ENCODE peak calls at places on chromosome 17, in seven cellular contexts. O, T, X, E, R, F and N are unnamed samples.

GRCh38 chr17:8359769-8360168 is 16.7 kb downstream of the KRABD2 start:
- DNase-seq in R (no peak), X (no peak), T (no peak), E (no peak), O (peak), F (peak), N (peak)

GRCh38 chr17:76996741-76997694 is 128.8 kb downstream of the MGAT5B start:
- DNase-seq in E (no peak), O (no peak), T (no peak), F (no peak), R (no peak), X (no peak), N (no peak)

GRCh38 chr17:1454541-1454940 is 1.5 kb downstream of the CRK start:
- DNase-seq in R (no peak), X (no peak), T (no peak), E (no peak), O (no peak), F (no peak), N (no peak)

GRCh38 chr17:77570565-77570898 is 388.0 kb upstream of the TNRC6C start:
- DNase-seq in X (no peak), F (no peak), R (no peak), E (no peak), O (no peak), T (no peak), N (no peak)

GRCh38 chr17:1000597-1001490 is 3.9 kb downstream of the TIMM22 start:
- DNase-seq in T (no peak), R (no peak), F (no peak), E (no peak), O (no peak), X (no peak), N (no peak)

GRCh38 chr17:68460715-68461114 is 3.4 kb upstream of the WIPI1 start:
- DNase-seq in R (no peak), X (no peak), O (no peak), F (no peak), E (no peak), T (no peak), N (no peak)

GRCh38 chr17:45948498-45948880 is 50.6 kb upstream of the STH start:
- DNase-seq in F (no peak), R (no peak), T (no peak), O (no peak), X (no peak), E (no peak), N (no peak)

GRCh38 chr17:73237714-73238113 is 24.0 kb downstream of the CPSF4L start:
- DNase-seq in R (no peak), T (no peak), E (no peak), X (no peak), F (no peak), O (no peak), N (no peak)

GRCh38 chr17:65208753-65209152 is 71.6 kb downstream of the RGS9 start:
- DNase-seq in F (no peak), T (no peak), E (no peak), O (no peak), X (no peak), R (no peak), N (no peak)

GRCh38 chr17:15106540-15106939 is 158.6 kb downstream of the PMP22 start:
- DNase-seq in O (no peak), F (no peak), T (no peak), R (no peak), E (no peak), X (no peak), N (peak)

GRCh38 chr17:41555105-41555887 is 16.6 kb downstream of the KRT9 start:
- DNase-seq in E (no peak), T (no peak), X (peak), F (no peak), O (no peak), R (no peak), N (no peak)

GRCh38 chr17:41614098-41614497 is 1.5 kb upstream of the KRT16 start:
- DNase-seq in F (no peak), R (no peak), X (no peak), O (no peak), E (no peak), T (no peak), N (no peak)

GRCh38 chr17:77740481-77740880 is 218.0 kb upstream of the TNRC6C start:
- DNase-seq in F (no peak), R (no peak), T (no peak), X (no peak), O (no peak), E (no peak), N (no peak)

GRCh38 chr17:3512512-3513171 is 36.8 kb downstream of the ASPA start:
- DNase-seq in R (peak), X (peak), F (no peak), E (peak), O (peak), T (peak), N (no peak)

GRCh38 chr17:50079334-50080095 is 15.6 kb upstream of the PDK2 start:
- DNase-seq in T (no peak), X (peak), O (no peak), F (no peak), R (no peak), E (no peak), N (no peak)

GRCh38 chr17:77304746-77305473 is 164.1 kb downstream of the SEC14L1 start:
- DNase-seq in E (peak), X (peak), T (no peak), O (no peak), F (no peak), R (peak), N (no peak)

GRCh38 chr17:62898239-62898864 is 67.7 kb upstream of the TANC2 start:
- DNase-seq in R (no peak), T (peak), O (no peak), F (no peak), X (no peak), E (no peak), N (no peak)

GRCh38 chr17:61519754-61520440 is 67.7 kb downstream of the TBX4 start:
- DNase-seq in O (no peak), R (no peak), T (no peak), F (no peak), X (no peak), E (no peak), N (no peak)

GRCh38 chr17:17356149-17356930 is 53.2 kb downstream of the NT5M start:
- DNase-seq in T (peak), F (peak), R (peak), X (peak), O (peak), E (peak), N (no peak)

GRCh38 chr17:78840530-78840779 is 159 bp downstream of the USP36 start:
- DNase-seq in X (no peak), F (no peak), O (no peak), E (no peak), R (no peak), T (no peak), N (no peak)

GRCh38 chr17:42760652-42761581 is at the start of gene RAMP2:
- DNase-seq in E (no peak), F (no peak), T (no peak), R (no peak), O (no peak), X (no peak), N (no peak)

GRCh38 chr17:60601443-60602384 is 1.7 kb downstream of the PPM1D start:
- DNase-seq in E (peak), R (peak), T (peak), F (peak), O (peak), X (peak), N (no peak)

GRCh38 chr17:40901981-40902862 is 17.2 kb upstream of the KRT20 start:
- DNase-seq in X (peak), E (no peak), O (no peak), R (no peak), F (no peak), T (no peak), N (peak)

GRCh38 chr17:320139-320538 is 32.5 kb downstream of the RPH3AL start:
- DNase-seq in O (no peak), E (no peak), X (no peak), F (no peak), R (no peak), T (no peak), N (no peak)

GRCh38 chr17:34781571-34782108 is 179.6 kb downstream of the CCT6B start:
- DNase-seq in E (no peak), R (no peak), F (peak), T (no peak), O (no peak), X (no peak), N (no peak)

GRCh38 chr17:46889519-46889918 is 33.4 kb upstream of the GOSR2 start:
- DNase-seq in F (no peak), O (no peak), R (no peak), T (no peak), E (no peak), X (no peak), N (no peak)

GRCh38 chr17:8056976-8057625 is 18.2 kb downstream of the ALOX15B start:
- DNase-seq in R (no peak), T (no peak), O (no peak), X (no peak), E (no peak), F (no peak), N (no peak)

GRCh38 chr17:35046740-35047283 is 16.7 kb downstream of the RFFL start:
- DNase-seq in E (no peak), O (no peak), X (no peak), T (no peak), F (no peak), R (no peak), N (no peak)

GRCh38 chr17:68972119-68972704 is 17.0 kb upstream of the ABCA8 start:
- DNase-seq in F (peak), E (no peak), X (no peak), T (peak), O (peak), R (no peak), N (no peak)

DNA sequence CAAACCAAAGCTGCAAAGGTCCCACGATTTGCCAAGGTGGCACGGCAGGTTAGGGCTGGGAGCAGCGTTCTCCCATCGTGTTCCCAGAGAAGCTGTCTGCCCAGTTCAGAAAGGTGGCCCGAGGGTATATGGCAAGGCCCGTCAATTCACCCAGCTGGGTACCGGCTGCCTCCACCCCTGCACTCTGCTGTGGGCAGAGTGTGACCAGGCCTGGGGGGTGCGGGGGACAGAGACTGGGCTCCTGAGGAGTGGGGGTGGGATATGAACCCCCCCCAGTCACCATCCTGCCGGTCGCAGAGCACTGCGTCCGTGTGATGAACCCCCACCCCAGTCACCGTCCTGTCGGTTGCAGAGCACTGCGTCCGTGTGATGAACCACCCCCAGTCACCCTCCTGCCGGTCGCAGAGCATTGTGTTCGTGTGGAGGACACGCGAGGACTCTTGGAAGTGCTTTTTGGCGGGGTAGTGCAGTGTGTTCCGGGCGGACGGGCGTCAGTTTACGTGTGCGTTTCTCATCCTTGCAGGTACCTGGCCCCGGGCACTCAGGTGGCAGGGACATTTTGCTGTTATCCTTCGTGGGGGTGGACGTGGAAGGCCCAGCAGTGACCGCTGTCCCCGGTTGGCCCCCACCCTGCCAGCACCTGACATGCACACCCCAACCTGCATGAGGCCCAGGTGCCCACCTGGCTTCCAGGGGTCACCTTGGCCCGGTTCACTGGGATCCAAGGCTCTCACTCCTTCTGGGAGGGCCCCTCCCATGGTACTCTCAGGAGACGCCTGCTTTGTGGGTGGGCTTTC is 2.7 kb upstream of the FASN start:
- DNase-seq in F (no peak), R (no peak), X (no peak), O (no peak), T (no peak), E (peak), N (no peak)
- H3K4me3 ChIP-seq in F (no peak), R (no peak), X (no peak), O (no peak), T (no peak), E (no peak), N (no peak)

DNA sequence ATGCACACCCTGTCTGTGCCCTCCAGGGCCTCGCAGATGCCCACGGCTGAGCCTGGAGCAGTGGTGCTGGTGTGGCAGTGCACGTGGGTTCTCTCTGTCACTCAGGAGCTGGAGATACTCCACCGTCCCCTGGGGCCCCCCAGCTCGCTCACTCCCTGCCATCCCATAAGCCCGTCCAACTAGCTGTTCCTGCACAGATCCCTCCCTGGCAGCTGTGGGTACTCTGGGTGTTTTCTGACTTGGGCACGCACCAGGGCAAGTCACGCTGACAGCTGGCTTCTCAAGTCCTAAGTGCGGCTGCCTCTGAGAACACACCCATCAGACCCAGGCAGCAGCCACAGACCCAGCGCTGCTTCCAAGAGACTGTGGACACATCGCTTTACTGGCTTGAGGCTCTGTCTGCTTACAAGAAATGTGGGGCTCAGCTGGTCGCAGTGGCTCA is 25.4 kb upstream of the ITGB4 start:
- DNase-seq in E (no peak), T (no peak), X (peak), R (no peak), F (no peak), O (no peak), N (no peak)
- TF ChIP-seq CTCF in E (no peak), T (no peak), X (no peak), R (no peak), F (no peak), O (no peak), N (no peak)

DNA sequence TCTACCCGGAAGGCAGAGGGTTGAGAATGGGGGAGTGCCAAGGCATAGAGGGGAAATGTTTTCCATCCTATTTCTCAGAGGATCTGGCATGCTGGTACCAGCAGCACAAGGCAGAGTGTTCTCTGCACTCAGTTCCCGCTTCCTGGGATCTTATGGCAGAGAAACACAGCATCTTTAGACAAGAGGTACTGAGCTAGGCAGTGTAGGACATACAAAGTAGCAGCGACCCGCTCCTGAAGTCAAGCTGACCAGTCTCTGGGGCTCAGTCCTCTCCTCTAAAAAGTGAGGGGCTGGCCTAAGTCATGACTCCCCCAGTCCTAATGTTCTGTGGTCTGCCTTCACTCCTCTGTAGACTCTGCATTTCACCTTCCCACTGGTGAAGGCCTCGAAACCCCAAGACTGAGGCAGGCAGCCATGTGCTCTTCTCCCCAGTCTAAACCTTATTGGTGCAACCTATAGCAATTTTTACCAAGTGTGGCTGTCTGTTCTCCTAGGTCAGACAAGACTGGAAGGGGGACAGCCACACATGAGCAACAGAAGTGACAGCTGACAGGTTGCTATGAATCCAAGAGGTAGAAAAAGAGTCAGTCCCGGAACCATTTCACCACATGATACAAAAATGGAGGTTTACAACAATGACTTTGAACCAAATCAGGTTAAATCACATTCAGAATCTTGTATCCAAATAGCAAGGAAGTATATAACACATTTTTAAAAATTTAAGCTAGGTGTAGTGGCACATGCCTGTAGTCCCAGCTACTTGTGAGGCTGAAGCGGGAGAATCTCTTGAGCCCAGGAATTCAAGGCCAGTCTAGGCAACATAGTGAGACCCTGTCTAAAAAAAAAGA is 11.4 kb upstream of the TSPOAP1 start:
- DNase-seq in O (no peak), E (no peak), R (no peak), T (no peak), X (no peak), F (no peak), N (no peak)
- H3K4me3 ChIP-seq in O (no peak), E (no peak), R (no peak), T (no peak), X (no peak), F (peak), N (no peak)

DNA sequence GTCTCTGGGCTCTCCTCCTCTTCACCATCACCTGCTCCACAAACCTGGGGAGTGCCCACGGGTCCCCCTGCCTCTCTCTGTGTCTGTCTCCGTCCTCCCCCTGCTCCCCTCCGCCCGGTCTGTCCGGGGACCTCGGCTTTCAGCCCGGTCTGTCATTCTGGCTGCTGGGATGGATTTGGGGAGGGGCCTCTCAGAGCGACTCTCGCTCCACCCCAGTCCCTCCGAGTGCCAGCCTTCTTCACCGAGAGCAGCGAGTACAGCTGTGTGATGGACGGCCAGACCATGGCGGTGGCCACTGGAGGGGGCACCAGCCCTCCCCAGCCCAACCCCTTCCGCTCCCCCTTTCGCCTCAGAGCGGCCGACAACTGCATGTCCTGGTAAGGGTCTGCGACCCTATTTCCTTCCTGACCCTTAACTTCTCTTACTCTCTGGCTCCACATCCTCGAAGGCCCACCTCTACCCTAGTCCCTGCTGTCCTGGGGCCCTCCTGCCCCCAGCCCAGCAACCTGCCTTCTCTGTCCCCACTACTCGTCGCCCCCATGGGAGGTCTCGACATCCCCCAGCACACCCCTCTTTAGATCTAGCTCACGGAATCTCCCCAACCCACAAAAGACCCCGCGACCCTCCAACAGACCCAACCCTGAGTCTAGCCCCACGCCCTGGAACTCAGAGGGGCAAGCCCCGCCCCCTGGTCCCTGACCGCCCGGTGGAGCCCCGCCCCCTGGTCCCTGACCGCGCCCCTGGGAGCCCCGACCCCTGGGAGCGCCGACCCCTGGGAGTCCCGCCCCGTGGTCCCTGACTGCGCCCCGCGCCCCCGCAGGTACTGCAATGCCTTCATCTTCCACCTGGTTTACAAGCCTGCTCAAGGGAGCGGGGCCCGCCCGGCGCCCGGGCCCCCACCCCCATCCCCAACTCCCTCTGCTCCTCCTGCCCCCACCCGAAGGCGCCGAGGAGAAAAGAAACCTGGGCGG is 5.6 kb upstream of the CXCL16 start:
- DNase-seq in O (no peak), E (no peak), R (no peak), X (no peak), F (no peak), T (no peak), N (no peak)
- TF ChIP-seq CTCF in O (no peak), E (no peak), R (no peak), X (no peak), F (peak), T (no peak), N (no peak)

GRCh38 chr17:21211825-21212479 is 2.0 kb downstream of the TMEM11 start:
- DNase-seq in F (no peak), R (no peak), E (no peak), T (no peak), O (no peak), X (peak), N (no peak)
- H3K4me3 ChIP-seq in F (peak), R (no peak), E (no peak), T (no peak), O (no peak), X (no peak), N (no peak)

GRCh38 chr17:74444406-74444805 is 12.5 kb downstream of the GPRC5C start:
- DNase-seq in R (peak), E (no peak), T (peak), F (no peak), X (no peak), O (peak), N (no peak)
- TF ChIP-seq CTCF in R (no peak), E (no peak), T (no peak), F (no peak), X (no peak), O (no peak), N (no peak)